ENCODE peak calls at places on chromosomes 12 and 14, in eight cellular contexts. Y is mammary epithelial cell, U is Right ventricle myocardium superior, B is dorsolateral prefrontal cortex, F is psoas muscle, L is WTC11, N is GM12878, H is endodermal cell. R is an unnamed sample.

GRCh38 chr14:97301931-97302559 is 504.9 kb downstream of the VRK1 start:
- DNase-seq in B (no peak), N (no peak), U (no peak), L (no peak), H (peak), Y (no peak), F (no peak), R (no peak)

GRCh38 chr14:52607061-52607460 is 54.4 kb downstream of the GPR137C start:
- DNase-seq in B (no peak), N (no peak), H (no peak), Y (no peak), U (no peak), F (no peak), L (no peak), R (no peak)

GRCh38 chr14:98822917-98823316 is 449.1 kb downstream of the BCL11B start:
- DNase-seq in U (no peak), Y (no peak), H (no peak), F (no peak), N (no peak), B (no peak), L (no peak), R (no peak)

GRCh38 chr12:119668315-119668651 is 350 bp downstream of the PRKAB1 start:
- DNase-seq in L (no peak), N (no peak), B (no peak), U (no peak), F (no peak), H (no peak), Y (no peak), R (no peak)

GRCh38 chr12:120795441-120796178 is 70.0 kb downstream of the ACADS start:
- DNase-seq in Y (no peak), B (no peak), H (no peak), L (no peak), U (no peak), N (no peak), F (no peak), R (no peak)

GRCh38 chr12:6215932-6216494 is 15.8 kb downstream of the CD9 start:
- DNase-seq in L (peak), H (peak), N (no peak), Y (peak), U (no peak), B (peak), F (peak), R (peak)

GRCh38 chr12:130972589-130972950 is 18.9 kb downstream of the ADGRD1 start:
- DNase-seq in N (no peak), F (no peak), H (no peak), Y (no peak), L (no peak), U (peak), B (no peak), R (no peak)

GRCh38 chr12:50415899-50416479 is 15.3 kb downstream of the LARP4 start:
- DNase-seq in U (no peak), F (no peak), Y (no peak), B (no peak), L (no peak), H (no peak), N (no peak), R (no peak)

GRCh38 chr12:24297516-24297915 is 348.0 kb upstream of the SOX5 start:
- DNase-seq in B (no peak), H (no peak), F (no peak), Y (no peak), N (no peak), U (no peak), L (no peak), R (no peak)